ENCODE peak calls at places on chromosomes 12 and 14, in four cellular contexts. L is HepG2, V is HCT116, W is SK-N-SH. P is an unnamed sample.

GRCh38 chr12:114393569-114393968 is 12.4 kb downstream of the TBX5 start:
- DNase-seq in W (no peak), L (no peak), V (no peak), P (no peak)

GRCh38 chr12:41437578-41437977 is 249.5 kb downstream of the PDZRN4 start:
- DNase-seq in V (no peak), W (no peak), L (no peak), P (no peak)

GRCh38 chr14:22512106-22512814 is 76.8 kb downstream of the DAD1 start:
- DNase-seq in V (no peak), L (no peak), W (no peak), P (no peak)

GRCh38 chr12:27190761-27191160 is 53.3 kb upstream of the STK38L start:
- DNase-seq in V (no peak), L (no peak), W (no peak), P (no peak)

GRCh38 chr12:10959777-10960176 is 20.7 kb upstream of the TAS2R14 start:
- DNase-seq in L (peak; percentile 6), W (no peak), V (no peak), P (no peak)

GRCh38 chr12:104998423-104999346 is 12.6 kb downstream of the NOPCHAP1 start:
- DNase-seq in L (no peak), W (no peak), V (no peak), P (no peak)

GRCh38 chr14:61837336-61838229 is 75.4 kb downstream of the SNAPC1 start:
- DNase-seq in W (peak; percentile 65), L (peak; percentile 62), V (peak; percentile 80), P (peak; percentile 87)

GRCh38 chr14:66111891-66112290 is 374.3 kb upstream of the CCDC196 start:
- DNase-seq in V (no peak), L (no peak), W (no peak), P (peak; percentile 30)

GRCh38 chr12:113252494-113252893 is 31.2 kb downstream of the TPCN1 start:
- DNase-seq in V (no peak), L (no peak), W (no peak), P (no peak)

GRCh38 chr12:99658950-99659349 is 11.4 kb downstream of the GARIN6 start:
- DNase-seq in L (no peak), W (no peak), V (peak; percentile 4), P (no peak)

GRCh38 chr12:66013224-66013623 is 117.3 kb downstream of the LLPH start:
- DNase-seq in L (no peak), V (no peak), W (no peak), P (no peak)

GRCh38 chr12:96235497-96235826 is 41.3 kb downstream of the ELK3 start:
- DNase-seq in V (no peak), L (no peak), W (no peak), P (no peak)

DNA sequence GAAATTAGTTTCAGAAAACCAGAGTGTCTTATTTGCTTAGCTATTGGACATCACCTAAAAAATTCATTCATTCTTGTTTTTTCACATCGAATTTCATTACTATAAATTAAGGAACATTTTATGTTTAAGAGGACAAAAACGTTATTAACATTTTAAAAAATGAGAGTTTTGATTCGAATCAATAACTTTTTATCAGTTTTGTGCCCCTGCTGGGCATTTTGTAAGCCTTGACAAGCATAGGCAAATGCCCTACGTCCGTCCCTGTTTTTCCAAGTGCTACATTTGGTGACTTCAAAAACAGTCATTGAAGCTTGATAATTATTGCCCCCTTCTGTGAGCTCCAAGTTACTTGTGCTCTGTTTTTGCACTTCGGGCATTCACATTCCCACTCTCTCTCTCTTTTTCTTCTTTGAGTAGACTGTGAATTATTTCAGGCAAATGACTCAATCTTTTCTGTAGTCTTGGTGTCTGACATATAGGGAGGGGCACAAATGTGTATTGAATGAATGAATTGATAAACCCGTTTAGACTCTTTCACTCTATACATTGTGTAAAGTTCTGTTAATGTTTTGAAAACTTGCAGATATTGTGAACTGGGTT is 1.2 kb downstream of the APAF1 start:
- DNase-seq in W (no peak), V (peak; percentile 15), L (peak; percentile 5), P (no peak)
- TF ChIP-seq JUND in W (no peak), V (no peak), L (no peak), P (no peak)

GRCh38 chr14:105163040-105163742 is 5.4 kb downstream of the JAG2 start:
- DNase-seq in W (no peak), V (no peak), L (no peak), P (no peak)
- TF ChIP-seq JUND in W (no peak), V (no peak), L (no peak), P (no peak)

DNA sequence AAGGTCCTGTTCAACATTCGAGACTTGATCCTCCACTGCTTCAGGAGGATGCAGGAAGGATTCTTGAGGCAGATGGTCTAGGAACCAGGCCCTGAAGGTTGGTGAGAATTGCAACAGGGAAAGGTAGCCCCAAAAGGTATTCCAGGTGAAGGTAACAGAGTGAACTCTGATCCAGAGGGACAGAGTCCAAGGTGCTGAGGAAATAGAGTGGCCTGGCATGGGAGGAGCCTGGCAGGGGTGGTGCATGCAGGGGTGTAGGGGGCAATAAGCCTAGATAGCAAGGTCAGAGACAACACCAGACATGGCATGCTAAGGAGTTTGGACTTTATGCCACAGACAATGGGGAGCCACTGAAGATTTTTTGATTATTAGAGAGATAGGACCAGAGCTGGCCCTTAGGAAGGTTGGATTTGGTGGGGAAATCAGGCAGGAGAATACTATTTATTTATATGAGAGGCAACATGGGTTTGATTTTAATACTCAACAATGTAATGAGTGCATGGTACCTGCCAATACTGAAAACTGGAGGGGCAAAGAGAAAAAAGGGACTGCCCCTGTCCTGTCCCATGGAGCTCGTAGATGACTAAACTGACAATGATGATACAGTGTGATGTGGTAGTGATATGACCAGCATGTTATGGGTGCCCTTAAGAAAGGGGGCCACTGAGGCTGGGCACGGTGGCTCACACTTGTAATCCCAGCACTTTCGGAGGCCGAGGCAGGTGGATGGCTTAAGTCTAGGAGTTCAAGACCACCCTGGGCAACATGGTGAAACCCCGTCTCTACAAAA is 50.5 kb upstream of the TMED10 start:
- DNase-seq in V (no peak), W (no peak), L (no peak), P (no peak)
- TF ChIP-seq JUND in V (no peak), W (no peak), L (no peak), P (no peak)

GRCh38 chr14:81172353-81172752 is 48.4 kb downstream of the GTF2A1 start:
- DNase-seq in L (no peak), W (no peak), V (no peak), P (no peak)
- TF ChIP-seq JUND in L (no peak), W (no peak), V (no peak), P (no peak)

DNA sequence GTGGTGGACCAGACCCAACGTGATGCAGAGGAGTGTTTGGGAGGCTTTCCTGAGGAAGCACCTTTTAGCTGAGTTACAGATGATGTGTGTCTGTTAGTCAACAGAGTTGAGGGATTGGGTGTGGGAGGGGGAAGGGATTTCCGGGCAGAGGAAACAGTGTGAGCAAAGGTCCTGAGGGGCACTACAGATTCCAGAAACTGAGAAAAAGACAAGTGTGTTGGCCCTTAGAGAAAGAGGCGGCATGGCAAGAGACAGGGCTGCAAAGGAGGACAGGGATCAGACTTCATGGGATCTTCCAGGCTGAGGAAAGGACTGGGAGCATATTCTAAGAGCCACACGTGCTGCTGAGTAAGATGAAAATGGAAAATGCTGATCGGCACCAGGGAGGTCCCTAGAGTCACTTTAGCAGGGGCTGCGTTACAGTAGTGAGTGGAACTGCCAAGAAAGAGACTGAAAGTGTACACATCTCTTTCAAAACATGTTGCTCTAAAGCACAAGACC is 9.4 kb upstream of the RPS6KL1 start:
- DNase-seq in W (no peak), L (no peak), V (no peak), P (no peak)
- TF ChIP-seq JUND in W (no peak), L (no peak), V (no peak), P (no peak)

GRCh38 chr12:131873293-131873692 is 21.1 kb upstream of the ULK1 start:
- DNase-seq in V (no peak), W (no peak), L (no peak), P (no peak)

GRCh38 chr12:131872154-131873046 is 22.0 kb upstream of the ULK1 start:
- DNase-seq in V (peak; percentile 77), L (no peak), W (peak; percentile 42), P (peak; percentile 98)

GRCh38 chr12:131869871-131870418 is 24.5 kb upstream of the ULK1 start:
- DNase-seq in V (no peak), L (no peak), W (peak; percentile 18), P (peak; percentile 77)

GRCh38 chr12:131867891-131868675 is 26.3 kb upstream of the ULK1 start:
- DNase-seq in L (no peak), W (peak; percentile 26), V (no peak), P (no peak)

GRCh38 chr12:131871677-131872076 is 22.7 kb upstream of the ULK1 start:
- DNase-seq in V (no peak), W (peak; percentile 23), L (no peak), P (no peak)
- TF ChIP-seq JUND in V (no peak), W (no peak), L (no peak), P (no peak)

DNA sequence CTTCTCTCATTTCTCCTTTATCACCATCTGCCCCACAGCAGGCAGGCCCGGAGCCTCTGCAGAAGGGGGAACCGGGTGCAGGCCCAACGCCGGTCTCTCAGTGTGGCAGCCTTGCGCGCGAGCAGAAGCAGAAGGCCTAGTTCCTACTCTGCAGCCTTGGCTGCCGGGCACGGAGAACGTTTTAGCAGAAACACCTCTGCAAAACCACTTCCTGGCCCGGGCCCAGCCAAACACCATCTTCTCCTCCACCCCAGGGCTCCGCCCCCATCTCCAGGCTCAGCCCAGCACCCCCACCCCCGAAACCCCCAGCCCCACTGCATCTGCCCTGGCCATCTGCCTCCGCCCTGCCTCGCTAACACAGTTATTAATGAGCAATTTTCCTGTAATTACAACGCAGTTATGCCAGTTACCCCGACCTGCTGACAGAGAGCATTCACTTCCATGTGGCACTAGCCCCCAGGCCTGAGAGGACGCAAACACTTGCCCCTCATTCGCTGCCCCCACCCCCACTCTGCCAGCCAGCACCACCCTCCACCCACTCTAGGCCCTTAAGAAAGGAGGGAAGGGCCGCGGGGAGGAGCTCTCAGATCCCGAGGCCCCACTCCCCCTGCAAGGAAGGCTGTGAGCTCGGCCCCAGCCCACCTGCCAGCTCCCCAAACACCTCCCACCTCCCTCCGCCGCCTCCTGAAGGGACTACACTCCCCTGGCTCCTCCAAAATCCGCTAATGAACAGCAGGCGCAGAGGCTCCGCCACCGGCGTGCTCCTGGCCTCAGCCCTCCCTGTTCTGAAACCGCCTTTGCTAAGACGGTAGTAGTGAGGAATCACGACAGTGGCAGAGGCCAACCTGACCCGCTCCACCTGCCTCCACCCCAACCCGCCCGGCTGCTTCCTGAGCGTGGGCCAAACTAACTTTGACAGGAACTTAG is 44.7 kb upstream of the FBRSL1 start:
- DNase-seq in W (no peak), V (no peak), L (no peak), P (no peak)
- TF ChIP-seq JUND in W (no peak), V (no peak), L (no peak), P (no peak)

GRCh38 chr14:33126433-33126832 is 187.8 kb downstream of the NPAS3 start:
- DNase-seq in V (no peak), L (no peak), W (no peak), P (no peak)

GRCh38 chr14:33134975-33135374 is 196.3 kb downstream of the NPAS3 start:
- DNase-seq in W (no peak), V (no peak), L (no peak), P (no peak)

GRCh38 chr14:33127531-33127930 is 188.9 kb downstream of the NPAS3 start:
- DNase-seq in V (no peak), W (no peak), L (no peak), P (no peak)

GRCh38 chr14:33131801-33132200 is 193.1 kb downstream of the NPAS3 start:
- DNase-seq in V (no peak), W (no peak), L (no peak), P (no peak)
- TF ChIP-seq JUND in V (no peak), W (no peak), L (no peak), P (no peak)